ENCODE peak calls at places on chromosomes 2 and 18, in four cellular contexts. G is ascending aorta, L is heart left ventricle, M is BE2C. Y is an unnamed sample. For H3K4me1, the result is how much of the 10 kb centered on the place peaks cover.

GRCh38 chr2:150561076-150561475 is 73.6 kb upstream of the RND3 start:
- DNase-seq in G (no peak), L (no peak), M (no peak), Y (no peak)

GRCh38 chr2:192877159-192877558 is 682.4 kb upstream of the TMEFF2 start:
- DNase-seq in G (no peak), L (no peak), M (no peak), Y (no peak)

GRCh38 chr2:230758566-230759480 is 46.2 kb downstream of the CAB39 start:
- DNase-seq in G (no peak), L (no peak), M (no peak), Y (no peak)

GRCh38 chr2:172927381-172928357 is 148.0 kb upstream of the MAP3K20 start:
- DNase-seq in G (no peak), L (no peak), M (no peak), Y (peak)

GRCh38 chr2:36706021-36706328 is 9.5 kb downstream of the VIT start:
- DNase-seq in G (no peak), L (no peak), M (no peak), Y (no peak)

GRCh38 chr2:158725496-158725895 is 69.6 kb upstream of the DAPL1 start:
- DNase-seq in G (no peak), L (no peak), M (no peak), Y (no peak)

GRCh38 chr2:55617160-55618024 is at the start of gene PPP4R3B:
- DNase-seq in G (peak), L (peak), M (peak), Y (peak)

GRCh38 chr2:15769235-15769634 is 171.1 kb upstream of the MYCN start:
- DNase-seq in G (no peak), L (no peak), M (no peak), Y (no peak)

GRCh38 chr18:10951631-10952544 is 197.5 kb downstream of the PIEZO2 start:
- DNase-seq in G (no peak), L (no peak), M (no peak), Y (no peak)

GRCh38 chr2:215392164-215392563 is 43.7 kb downstream of the FN1 start:
- DNase-seq in G (no peak), L (no peak), M (no peak), Y (no peak)

GRCh38 chr2:3747032-3747654 is 43.8 kb downstream of the DCDC2C start:
- DNase-seq in G (no peak), L (no peak), M (no peak), Y (no peak)

GRCh38 chr18:50297621-50298442 is 10.3 kb upstream of the CXXC1 start:
- DNase-seq in G (peak), L (peak), M (peak), Y (peak)

GRCh38 chr2:9112079-9112721 is 94.4 kb upstream of the ASAP2 start:
- DNase-seq in G (peak), L (no peak), M (peak), Y (peak)

GRCh38 chr2:102848366-102848839 is 86.6 kb downstream of the TMEM182 start:
- DNase-seq in G (no peak), L (peak), M (peak), Y (peak)

GRCh38 chr2:187224989-187225388 is 223.1 kb downstream of the CALCRL start:
- DNase-seq in G (no peak), L (no peak), M (no peak), Y (no peak)

DNA sequence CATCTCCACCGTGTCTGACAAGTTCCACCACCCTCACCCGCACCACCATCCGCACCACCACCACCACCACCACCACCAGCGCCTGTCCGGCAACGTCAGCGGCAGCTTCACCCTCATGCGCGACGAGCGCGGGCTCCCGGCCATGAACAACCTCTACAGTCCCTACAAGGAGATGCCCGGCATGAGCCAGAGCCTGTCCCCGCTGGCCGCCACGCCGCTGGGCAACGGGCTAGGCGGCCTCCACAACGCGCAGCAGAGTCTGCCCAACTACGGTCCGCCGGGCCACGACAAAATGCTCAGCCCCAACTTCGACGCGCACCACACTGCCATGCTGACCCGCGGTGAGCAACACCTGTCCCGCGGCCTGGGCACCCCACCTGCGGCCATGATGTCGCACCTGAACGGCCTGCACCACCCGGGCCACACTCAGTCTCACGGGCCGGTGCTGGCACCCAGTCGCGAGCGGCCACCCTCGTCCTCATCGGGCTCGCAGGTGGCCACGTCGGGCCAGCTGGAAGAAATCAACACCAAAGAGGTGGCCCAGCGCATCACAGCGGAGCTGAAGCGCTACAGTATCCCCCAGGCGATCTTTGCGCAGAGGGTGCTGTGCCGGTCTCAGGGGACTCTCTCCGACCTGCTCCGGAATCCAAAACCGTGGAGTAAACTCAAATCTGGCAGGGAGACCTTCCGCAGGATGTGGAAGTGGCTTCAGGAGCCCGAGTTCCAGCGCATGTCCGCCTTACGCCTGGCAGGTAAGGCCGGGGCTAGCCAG is 1.2 kb downstream of the ONECUT2 start:
- DNase-seq in G (no peak), L (peak), M (peak), Y (no peak)
- H3K4me1 ChIP-seq in G (under half), L (under half), M (under half), Y (under half)

GRCh38 chr2:205614965-205615364 is 67.3 kb upstream of the NRP2 start:
- DNase-seq in G (no peak), L (no peak), M (no peak), Y (no peak)
- H3K4me3 ChIP-seq in G (no peak), L (no peak), M (no peak), Y (no peak)

DNA sequence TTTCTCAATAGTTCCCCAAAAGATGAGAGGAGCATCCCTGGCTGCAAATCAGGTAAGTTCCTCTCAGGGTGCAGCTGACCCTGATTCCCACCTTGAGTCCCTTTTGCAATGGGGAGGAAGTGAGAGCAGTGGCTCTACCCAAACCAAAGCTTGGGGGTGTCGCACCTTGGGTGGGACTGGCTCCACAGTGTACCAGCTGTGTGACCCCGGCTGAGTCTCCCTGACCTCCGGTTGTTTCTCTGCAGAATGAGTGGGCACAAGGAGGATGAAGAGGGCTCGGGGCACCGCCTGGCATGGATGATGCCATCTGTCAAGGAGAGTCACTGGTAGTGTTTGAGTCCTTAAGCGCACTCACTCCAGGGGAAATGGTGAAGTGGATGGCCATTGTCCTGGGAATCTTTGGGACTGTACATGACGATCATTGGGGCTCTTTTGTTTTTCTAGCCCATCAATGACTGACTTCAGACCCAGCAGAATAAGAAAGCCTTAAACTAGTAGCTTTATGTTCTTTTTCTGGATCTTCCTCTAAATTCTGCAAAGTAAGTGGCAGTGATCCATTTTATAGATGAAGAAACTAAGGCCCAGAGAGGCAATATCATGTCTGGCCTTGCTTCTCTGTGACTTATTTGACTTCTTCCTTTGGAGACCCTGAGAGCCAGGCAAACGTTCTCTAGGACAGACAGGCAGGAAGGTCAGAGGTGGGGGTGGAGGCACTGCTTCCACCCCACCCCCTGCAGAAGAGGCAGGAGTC is 106.3 kb upstream of the ST3GAL5 start:
- DNase-seq in G (no peak), L (no peak), M (no peak), Y (no peak)
- H3K4me1 ChIP-seq in G (half or more), L (half or more), M (under half), Y (under half)

DNA sequence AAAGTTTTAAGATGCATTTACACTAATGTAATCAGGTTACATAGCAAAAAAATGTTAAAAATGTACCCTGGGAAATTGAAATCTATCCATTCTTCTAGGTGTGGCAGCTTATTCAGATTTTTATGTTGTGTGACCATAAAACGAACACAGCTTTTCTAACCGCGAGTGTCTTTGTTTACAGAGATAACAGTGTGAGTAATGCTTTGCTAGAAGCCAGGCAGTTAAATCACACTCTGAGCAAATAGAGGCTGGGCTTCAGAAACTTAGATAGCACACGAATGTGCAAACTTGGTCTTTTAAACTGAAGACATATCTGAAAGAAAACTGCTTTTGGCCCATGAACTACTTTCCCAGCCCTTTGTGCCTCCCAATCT is 116.1 kb downstream of the SPTBN1 start:
- DNase-seq in G (no peak), L (no peak), M (no peak), Y (no peak)
- H3K4me3 ChIP-seq in G (no peak), L (no peak), M (no peak), Y (no peak)

DNA sequence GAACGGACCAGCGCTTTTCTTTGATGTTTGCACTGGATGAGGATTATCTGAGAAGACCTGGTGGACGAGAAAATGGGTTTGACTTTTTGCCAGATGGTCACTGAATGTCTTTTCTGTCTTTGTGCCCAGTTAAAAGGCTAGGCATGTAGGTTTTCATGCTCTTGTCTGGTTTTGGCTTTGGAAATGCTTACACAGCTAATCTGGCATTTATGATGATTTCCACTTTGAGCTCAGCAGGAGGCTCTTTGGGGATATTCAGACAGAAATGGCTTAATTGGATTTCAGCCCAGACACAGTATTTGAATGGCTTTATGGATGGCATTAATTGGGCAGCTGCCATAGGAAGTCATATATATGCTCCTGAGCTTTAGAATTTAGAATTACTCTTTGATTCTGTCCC is 59.6 kb downstream of the NCK2 start:
- DNase-seq in G (no peak), L (no peak), M (no peak), Y (no peak)
- H3K4me1 ChIP-seq in G (under half), L (half or more), M (under half), Y (under half)

GRCh38 chr2:189252991-189253680 is 73.6 kb upstream of the COL5A2 start:
- DNase-seq in G (no peak), L (no peak), M (no peak), Y (no peak)
- H3K4me3 ChIP-seq in G (no peak), L (no peak), M (no peak), Y (no peak)

GRCh38 chr2:46448111-46448510 is 31.3 kb upstream of the TMEM247 start:
- DNase-seq in G (no peak), L (no peak), M (no peak), Y (no peak)
- H3K4me1 ChIP-seq in G (under half), L (under half), M (under half), Y (under half)

GRCh38 chr2:12584337-12584736 is 132.4 kb upstream of the TRIB2 start:
- DNase-seq in G (no peak), L (no peak), M (peak), Y (no peak)

GRCh38 chr2:12587228-12587627 is 129.5 kb upstream of the TRIB2 start:
- DNase-seq in G (no peak), L (no peak), M (no peak), Y (no peak)

GRCh38 chr2:12585784-12586183 is 131.0 kb upstream of the TRIB2 start:
- DNase-seq in G (no peak), L (no peak), M (no peak), Y (no peak)

GRCh38 chr2:12589802-12590320 is 126.9 kb upstream of the TRIB2 start:
- DNase-seq in G (no peak), L (no peak), M (no peak), Y (no peak)

GRCh38 chr2:12587729-12588522 is 128.8 kb upstream of the TRIB2 start:
- DNase-seq in G (no peak), L (no peak), M (no peak), Y (no peak)
- H3K4me3 ChIP-seq in G (no peak), L (no peak), M (no peak), Y (no peak)